ENCODE peak calls at places on chromosomes 12 and 14, in eight cellular contexts. One of them, this sample, is unnamed.

GRCh38 chr12:15005064-15005463 is 32.2 kb downstream of the PDE6H start:
- DNase-seq in MM.1S: no peak
- DNase-seq in HCT116: no peak
- DNase-seq in hepatocyte: no peak
- DNase-seq in GM23338: no peak
- DNase-seq in PC-3: no peak
- DNase-seq in GM23248: no peak
- DNase-seq in OCI-LY7: no peak
- DNase-seq in this sample: no peak

GRCh38 chr14:27688823-27689444 is 1077.7 kb upstream of the FOXG1 start:
- DNase-seq in PC-3: no peak
- DNase-seq in GM23248: no peak
- DNase-seq in OCI-LY7: no peak
- DNase-seq in hepatocyte: no peak
- DNase-seq in HCT116: no peak
- DNase-seq in MM.1S: no peak
- DNase-seq in GM23338: peak; percentile 30
- DNase-seq in this sample: peak; percentile 19

GRCh38 chr14:41830679-41831078 is 224.0 kb downstream of the LRFN5 start:
- DNase-seq in OCI-LY7: no peak
- DNase-seq in hepatocyte: peak; percentile 22
- DNase-seq in PC-3: no peak
- DNase-seq in GM23338: peak; percentile 30
- DNase-seq in MM.1S: no peak
- DNase-seq in HCT116: no peak
- DNase-seq in GM23248: peak; percentile 68
- DNase-seq in this sample: no peak

GRCh38 chr12:50806176-50806575 is 36.5 kb upstream of the TMPRSS12 start:
- DNase-seq in OCI-LY7: no peak
- DNase-seq in PC-3: no peak
- DNase-seq in MM.1S: no peak
- DNase-seq in HCT116: no peak
- DNase-seq in hepatocyte: no peak
- DNase-seq in GM23248: no peak
- DNase-seq in GM23338: no peak
- DNase-seq in this sample: no peak

GRCh38 chr14:78947681-78948080 is 777.5 kb downstream of the NRXN3 start:
- DNase-seq in OCI-LY7: no peak
- DNase-seq in HCT116: no peak
- DNase-seq in hepatocyte: no peak
- DNase-seq in MM.1S: no peak
- DNase-seq in GM23338: no peak
- DNase-seq in GM23248: no peak
- DNase-seq in PC-3: no peak
- DNase-seq in this sample: no peak

GRCh38 chr12:109656681-109657262 is 56.9 kb upstream of the FAM222A start:
- DNase-seq in GM23248: no peak
- DNase-seq in MM.1S: no peak
- DNase-seq in GM23338: no peak
- DNase-seq in PC-3: no peak
- DNase-seq in hepatocyte: no peak
- DNase-seq in OCI-LY7: no peak
- DNase-seq in HCT116: no peak
- DNase-seq in this sample: no peak

GRCh38 chr12:46386877-46387629 is 14.5 kb upstream of the SLC38A2 start:
- DNase-seq in GM23338: peak; percentile 67
- DNase-seq in MM.1S: peak; percentile 54
- DNase-seq in hepatocyte: no peak
- DNase-seq in OCI-LY7: peak; percentile 74
- DNase-seq in HCT116: no peak
- DNase-seq in GM23248: peak; percentile 60
- DNase-seq in PC-3: peak; percentile 56
- DNase-seq in this sample: peak; percentile 34

GRCh38 chr12:12572659-12573058 is 10.0 kb upstream of the DUSP16 start:
- DNase-seq in OCI-LY7: no peak
- DNase-seq in MM.1S: no peak
- DNase-seq in PC-3: no peak
- DNase-seq in HCT116: no peak
- DNase-seq in GM23338: no peak
- DNase-seq in hepatocyte: no peak
- DNase-seq in GM23248: no peak
- DNase-seq in this sample: no peak

GRCh38 chr14:67539116-67539515 is 6.0 kb downstream of the PLEKHH1 start:
- DNase-seq in MM.1S: no peak
- DNase-seq in GM23248: no peak
- DNase-seq in GM23338: peak; percentile 46
- DNase-seq in hepatocyte: no peak
- DNase-seq in OCI-LY7: no peak
- DNase-seq in HCT116: no peak
- DNase-seq in PC-3: no peak
- DNase-seq in this sample: peak; percentile 73

GRCh38 chr12:2667716-2668440 is 126.9 kb upstream of the FKBP4 start:
- DNase-seq in GM23338: no peak
- DNase-seq in OCI-LY7: no peak
- DNase-seq in MM.1S: no peak
- DNase-seq in PC-3: no peak
- DNase-seq in HCT116: no peak
- DNase-seq in GM23248: no peak
- DNase-seq in hepatocyte: no peak
- DNase-seq in this sample: no peak

GRCh38 chr14:77407158-77407557 is 16.2 kb downstream of the NOXRED1 start:
- DNase-seq in MM.1S: no peak
- DNase-seq in HCT116: no peak
- DNase-seq in GM23338: no peak
- DNase-seq in GM23248: no peak
- DNase-seq in hepatocyte: no peak
- DNase-seq in OCI-LY7: no peak
- DNase-seq in PC-3: no peak
- DNase-seq in this sample: no peak

GRCh38 chr12:43332977-43333649 is 218.9 kb downstream of the ADAMTS20 start:
- DNase-seq in HCT116: no peak
- DNase-seq in OCI-LY7: no peak
- DNase-seq in GM23338: no peak
- DNase-seq in GM23248: peak; percentile 55
- DNase-seq in PC-3: peak; percentile 37
- DNase-seq in hepatocyte: peak; percentile 63
- DNase-seq in MM.1S: no peak
- DNase-seq in this sample: no peak

GRCh38 chr12:110908377-110909136 is 11.8 kb downstream of the MYL2 start:
- DNase-seq in GM23248: no peak
- DNase-seq in OCI-LY7: no peak
- DNase-seq in MM.1S: no peak
- DNase-seq in GM23338: no peak
- DNase-seq in PC-3: no peak
- DNase-seq in hepatocyte: no peak
- DNase-seq in HCT116: no peak
- DNase-seq in this sample: no peak

GRCh38 chr12:26205946-26206345 is 10.6 kb downstream of the SSPN start:
- DNase-seq in HCT116: no peak
- DNase-seq in PC-3: no peak
- DNase-seq in MM.1S: no peak
- DNase-seq in OCI-LY7: no peak
- DNase-seq in GM23248: no peak
- DNase-seq in hepatocyte: no peak
- DNase-seq in GM23338: no peak
- DNase-seq in this sample: no peak

GRCh38 chr12:48882325-48882687 is 16.6 kb upstream of the RND1 start:
- DNase-seq in MM.1S: no peak
- DNase-seq in PC-3: peak; percentile 56
- DNase-seq in OCI-LY7: no peak
- DNase-seq in GM23338: peak; percentile 68
- DNase-seq in hepatocyte: peak; percentile 74
- DNase-seq in GM23248: peak; percentile 38
- DNase-seq in HCT116: no peak
- DNase-seq in this sample: peak; percentile 38

GRCh38 chr12:88310069-88310468 is 168.0 kb downstream of the TMTC3 start:
- DNase-seq in GM23338: no peak
- DNase-seq in PC-3: peak; percentile 28
- DNase-seq in MM.1S: no peak
- DNase-seq in hepatocyte: no peak
- DNase-seq in OCI-LY7: no peak
- DNase-seq in HCT116: no peak
- DNase-seq in GM23248: peak; percentile 92
- DNase-seq in this sample: no peak

GRCh38 chr12:6115389-6115788 is 9.1 kb downstream of the VWF start:
- DNase-seq in PC-3: peak; percentile 4
- DNase-seq in OCI-LY7: no peak
- DNase-seq in GM23338: no peak
- DNase-seq in MM.1S: no peak
- DNase-seq in HCT116: no peak
- DNase-seq in hepatocyte: no peak
- DNase-seq in GM23248: no peak
- DNase-seq in this sample: no peak

GRCh38 chr14:101927859-101928258 is 36.5 kb upstream of the DYNC1H1 start:
- DNase-seq in hepatocyte: peak; percentile 51
- DNase-seq in MM.1S: no peak
- DNase-seq in GM23248: peak; percentile 99
- DNase-seq in HCT116: no peak
- DNase-seq in PC-3: no peak
- DNase-seq in OCI-LY7: no peak
- DNase-seq in GM23338: no peak
- DNase-seq in this sample: no peak

GRCh38 chr12:124125472-124125871 is 152.5 kb downstream of the ZNF664 start:
- DNase-seq in GM23248: no peak
- DNase-seq in PC-3: no peak
- DNase-seq in GM23338: no peak
- DNase-seq in hepatocyte: no peak
- DNase-seq in HCT116: no peak
- DNase-seq in MM.1S: no peak
- DNase-seq in OCI-LY7: no peak
- DNase-seq in this sample: no peak

GRCh38 chr12:124961055-124961454 is 27.9 kb downstream of the DHX37 start:
- DNase-seq in hepatocyte: no peak
- DNase-seq in MM.1S: no peak
- DNase-seq in HCT116: no peak
- DNase-seq in GM23338: no peak
- DNase-seq in GM23248: no peak
- DNase-seq in OCI-LY7: no peak
- DNase-seq in PC-3: no peak
- DNase-seq in this sample: no peak

GRCh38 chr12:2301531-2302461 is 249.0 kb downstream of the CACNA1C start:
- DNase-seq in OCI-LY7: no peak
- DNase-seq in hepatocyte: peak; percentile 31
- DNase-seq in GM23338: no peak
- DNase-seq in HCT116: no peak
- DNase-seq in PC-3: no peak
- DNase-seq in MM.1S: no peak
- DNase-seq in GM23248: peak; percentile 92
- DNase-seq in this sample: no peak

GRCh38 chr12:112809684-112810083 is 18.1 kb downstream of the RPH3A start:
- DNase-seq in OCI-LY7: no peak
- DNase-seq in HCT116: no peak
- DNase-seq in PC-3: no peak
- DNase-seq in GM23248: no peak
- DNase-seq in GM23338: no peak
- DNase-seq in MM.1S: no peak
- DNase-seq in hepatocyte: no peak
- DNase-seq in this sample: no peak
- H2AFZ ChIP-seq in OCI-LY7: no peak overlapping the region
- H2AFZ ChIP-seq in HCT116: no peak overlapping the region
- H2AFZ ChIP-seq in PC-3: no peak overlapping the region
- H2AFZ ChIP-seq in GM23248: no peak overlapping the region
- H2AFZ ChIP-seq in GM23338: peak overlapping the region; percentile 63
- H2AFZ ChIP-seq in MM.1S: no peak overlapping the region
- H2AFZ ChIP-seq in hepatocyte: no peak overlapping the region
- H2AFZ ChIP-seq in this sample: no peak overlapping the region

DNA sequence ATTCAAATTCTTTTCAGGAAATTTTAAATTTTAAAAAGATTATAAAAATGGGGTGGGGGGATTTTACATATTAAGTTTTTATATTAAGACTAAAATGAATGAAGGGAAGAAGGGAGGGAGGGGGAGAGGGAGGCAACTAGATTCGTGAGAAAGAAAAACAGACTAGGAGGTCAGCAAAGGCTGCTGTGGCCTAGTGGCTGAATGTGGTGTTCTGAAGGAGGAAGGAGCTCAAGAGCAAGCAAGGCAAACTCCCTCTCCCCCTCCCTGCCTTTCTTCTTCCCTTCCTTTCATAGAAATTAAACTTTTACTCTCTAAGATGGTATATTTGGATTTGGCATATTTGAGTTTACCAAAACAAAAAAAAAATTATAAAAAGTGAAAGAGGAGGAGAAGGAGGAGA is 18.1 kb downstream of the DYRK2 start:
- DNase-seq in MM.1S: no peak
- DNase-seq in GM23338: no peak
- DNase-seq in GM23248: no peak
- DNase-seq in OCI-LY7: no peak
- DNase-seq in HCT116: no peak
- DNase-seq in PC-3: no peak
- DNase-seq in hepatocyte: no peak
- DNase-seq in this sample: no peak
- TF ChIP-seq EZH2phosphoT487 in MM.1S: no peak
- TF ChIP-seq EZH2phosphoT487 in GM23338: no peak
- TF ChIP-seq EZH2phosphoT487 in GM23248: no peak
- TF ChIP-seq EZH2phosphoT487 in OCI-LY7: no peak
- TF ChIP-seq EZH2phosphoT487 in HCT116: no peak
- TF ChIP-seq EZH2phosphoT487 in PC-3: no peak
- TF ChIP-seq EZH2phosphoT487 in hepatocyte: no peak
- TF ChIP-seq EZH2phosphoT487 in this sample: no peak

GRCh38 chr14:60343571-60344071 is 94.6 kb downstream of the PPM1A start:
- DNase-seq in hepatocyte: no peak
- DNase-seq in PC-3: no peak
- DNase-seq in OCI-LY7: no peak
- DNase-seq in HCT116: no peak
- DNase-seq in MM.1S: no peak
- DNase-seq in GM23338: no peak
- DNase-seq in GM23248: no peak
- DNase-seq in this sample: no peak

GRCh38 chr14:60346706-60347105 is 97.7 kb downstream of the PPM1A start:
- DNase-seq in GM23338: no peak
- DNase-seq in GM23248: peak; percentile 7
- DNase-seq in MM.1S: peak; percentile 14
- DNase-seq in PC-3: peak; percentile 39
- DNase-seq in hepatocyte: no peak
- DNase-seq in OCI-LY7: peak; percentile 72
- DNase-seq in HCT116: no peak
- DNase-seq in this sample: no peak

GRCh38 chr14:60349663-60350365 is 100.8 kb downstream of the PPM1A start:
- DNase-seq in OCI-LY7: peak; percentile 83
- DNase-seq in MM.1S: peak; percentile 55
- DNase-seq in hepatocyte: peak; percentile 61
- DNase-seq in GM23338: peak; percentile 83
- DNase-seq in PC-3: peak; percentile 90
- DNase-seq in GM23248: peak; percentile 70
- DNase-seq in HCT116: peak; percentile 39
- DNase-seq in this sample: peak; percentile 75

GRCh38 chr14:60348211-60348610 is 99.2 kb downstream of the PPM1A start:
- DNase-seq in OCI-LY7: peak; percentile 88
- DNase-seq in HCT116: no peak
- DNase-seq in PC-3: no peak
- DNase-seq in GM23248: no peak
- DNase-seq in GM23338: peak; percentile 52
- DNase-seq in MM.1S: peak; percentile 69
- DNase-seq in hepatocyte: no peak
- DNase-seq in this sample: peak; percentile 38

GRCh38 chr14:60344751-60345150 is 95.7 kb downstream of the PPM1A start:
- DNase-seq in MM.1S: no peak
- DNase-seq in hepatocyte: no peak
- DNase-seq in HCT116: no peak
- DNase-seq in OCI-LY7: no peak
- DNase-seq in GM23338: no peak
- DNase-seq in GM23248: no peak
- DNase-seq in PC-3: no peak
- DNase-seq in this sample: no peak
- H2AFZ ChIP-seq in MM.1S: no peak overlapping the region
- H2AFZ ChIP-seq in hepatocyte: no peak overlapping the region
- H2AFZ ChIP-seq in HCT116: no peak overlapping the region
- H2AFZ ChIP-seq in OCI-LY7: peak overlapping the region; percentile 29
- H2AFZ ChIP-seq in GM23338: no peak overlapping the region
- H2AFZ ChIP-seq in GM23248: no peak overlapping the region
- H2AFZ ChIP-seq in PC-3: no peak overlapping the region
- H2AFZ ChIP-seq in this sample: no peak overlapping the region

GRCh38 chr12:118680361-118680963 is 300.9 kb upstream of the SRRM4 start:
- DNase-seq in GM23338: peak; percentile 22
- DNase-seq in OCI-LY7: no peak
- DNase-seq in HCT116: no peak
- DNase-seq in PC-3: no peak
- DNase-seq in MM.1S: no peak
- DNase-seq in GM23248: no peak
- DNase-seq in hepatocyte: no peak
- DNase-seq in this sample: peak; percentile 16
- TF ChIP-seq EZH2phosphoT487 in GM23338: no peak
- TF ChIP-seq EZH2phosphoT487 in OCI-LY7: no peak
- TF ChIP-seq EZH2phosphoT487 in HCT116: no peak
- TF ChIP-seq EZH2phosphoT487 in PC-3: no peak
- TF ChIP-seq EZH2phosphoT487 in MM.1S: no peak
- TF ChIP-seq EZH2phosphoT487 in GM23248: no peak
- TF ChIP-seq EZH2phosphoT487 in hepatocyte: no peak
- TF ChIP-seq EZH2phosphoT487 in this sample: no peak

This sample was measured in neural progenitor cell.